ENCODE peak calls at places on chromosomes 7 and 10, in ten cellular contexts. Z, N, O, J, G, F, P, R, B and I are unnamed samples.
A peak's percentile ranks its signal among the peaks of the same experiment; 100 is the strongest.

GRCh38 chr10:47412869-47413268 is 28.8 kb upstream of the ZNF488 start:
- DNase-seq in P (no peak), B (no peak), Z (no peak), G (no peak), N (no peak), J (no peak), O (no peak), R (no peak), F (no peak), I (no peak)

GRCh38 chr10:8815969-8816368 is 761.5 kb downstream of the GATA3 start:
- DNase-seq in Z (no peak), O (no peak), R (no peak), G (no peak), N (no peak), J (no peak), P (no peak), F (no peak), B (no peak), I (no peak)

GRCh38 chr10:43843331-43844101 is 194.8 kb upstream of the ZNF32 start:
- DNase-seq in J (no peak), N (no peak), B (no peak), F (no peak), R (no peak), G (peak; percentile 76), P (no peak), O (peak; percentile 65), Z (no peak), I (no peak)

GRCh38 chr10:74165530-74165901 is 14.5 kb downstream of the ADK start:
- DNase-seq in Z (no peak), R (no peak), G (no peak), O (no peak), J (no peak), F (no peak), P (no peak), B (no peak), N (no peak), I (no peak)

GRCh38 chr7:155860840-155861479 is 48.7 kb upstream of the SHH start:
- DNase-seq in R (no peak), P (no peak), N (no peak), F (peak; percentile 14), B (no peak), G (no peak), J (peak; percentile 8), Z (no peak), O (no peak), I (no peak)

GRCh38 chr7:77320161-77320560 is 96.0 kb downstream of the GSAP start:
- DNase-seq in R (no peak), G (no peak), N (no peak), Z (no peak), B (no peak), O (no peak), P (no peak), F (no peak), J (no peak), I (no peak)

GRCh38 chr7:151368136-151368571 is 26.5 kb downstream of the NUB1 start:
- DNase-seq in P (peak; percentile 88), B (no peak), G (peak; percentile 56), J (peak; percentile 64), Z (peak; percentile 68), N (peak; percentile 54), F (peak; percentile 74), R (peak; percentile 15), O (peak; percentile 87), I (peak; percentile 58)

GRCh38 chr7:150357771-150358427 is 10.7 kb upstream of the REPIN1 start:
- DNase-seq in O (no peak), Z (no peak), B (no peak), N (no peak), G (no peak), R (no peak), P (no peak), J (no peak), F (no peak), I (no peak)

GRCh38 chr10:17025444-17026295 is 103.9 kb downstream of the CUBN start:
- DNase-seq in O (no peak), R (no peak), P (no peak), N (no peak), J (no peak), G (peak; percentile 100), Z (peak; percentile 46), F (no peak), B (peak; percentile 25), I (no peak)

GRCh38 chr7:84176716-84177115 is 17.9 kb downstream of the SEMA3A start:
- DNase-seq in B (no peak), G (peak; percentile 38), O (no peak), P (no peak), F (no peak), Z (no peak), J (no peak), R (no peak), N (no peak), I (peak; percentile 34)